ENCODE peak calls at places on chromosomes 16 and 17, in ten cellular contexts. F is stomach; O is breast epithelium; H is naive thymus-derived CD4-positive, alpha-beta T cell; K is neural progenitor cell; V is left ventricle myocardium inferior; P is endodermal cell; J is brain microvascular endothelial cell; X is right cardiac atrium; N is upper lobe of right lung. Z is an unnamed sample.
A peak's percentile ranks its signal among the peaks of the same experiment; 100 is the strongest.

GRCh38 chr17:57130708-57131461 is 45.8 kb downstream of the AKAP1 start:
- DNase-seq in F (peak; percentile 91), O (peak; percentile 73), H (peak; percentile 73), K (peak; percentile 89), V (peak; percentile 78), P (peak; percentile 95), J (peak; percentile 77), X (peak; percentile 94), N (peak; percentile 83), Z (peak; percentile 60)

GRCh38 chr16:74999683-75000480 is 1.1 kb downstream of the ZNRF1 start:
- DNase-seq in F (peak; percentile 65), O (peak; percentile 48), H (peak; percentile 56), K (peak; percentile 58), V (peak; percentile 28), P (peak; percentile 90), J (no peak), X (peak; percentile 76), N (peak; percentile 79), Z (peak; percentile 45)

GRCh38 chr17:69141802-69142472 is at the start of gene ABCA6:
- DNase-seq in F (no peak), O (no peak), H (no peak), K (no peak), V (no peak), P (no peak), J (peak; percentile 25), X (no peak), N (no peak), Z (no peak)

GRCh38 chr17:42107597-42108576 is 4.6 kb downstream of the DHX58 start:
- DNase-seq in F (peak; percentile 86), O (no peak), H (peak; percentile 96), K (peak; percentile 97), V (peak; percentile 64), P (peak; percentile 100), J (peak; percentile 35), X (peak; percentile 87), N (peak; percentile 88), Z (peak; percentile 80)

GRCh38 chr16:72025404-72026114 is 17.0 kb downstream of the DHODH start:
- DNase-seq in F (no peak), O (no peak), H (no peak), K (no peak), V (no peak), P (no peak), J (no peak), X (no peak), N (no peak), Z (no peak)

GRCh38 chr16:67530013-67530939 is 1.6 kb downstream of the RIPOR1 start:
- DNase-seq in F (peak; percentile 65), O (peak; percentile 57), H (no peak), K (peak; percentile 59), V (peak; percentile 82), P (peak; percentile 64), J (peak; percentile 68), X (peak; percentile 92), N (peak; percentile 88), Z (peak; percentile 26)

GRCh38 chr17:59416184-59416583 is 84.7 kb downstream of the YPEL2 start:
- DNase-seq in F (no peak), O (no peak), H (no peak), K (no peak), V (no peak), P (no peak), J (no peak), X (no peak), N (no peak), Z (no peak)

GRCh38 chr16:11742041-11742535 is 569 bp downstream of the TXNDC11 start:
- DNase-seq in F (peak; percentile 58), O (peak; percentile 26), H (peak; percentile 70), K (no peak), V (peak; percentile 46), P (peak; percentile 82), J (no peak), X (peak; percentile 78), N (peak; percentile 85), Z (peak; percentile 18)

GRCh38 chr16:2524339-2524938 is 4.3 kb downstream of the AMDHD2 start:
- DNase-seq in F (no peak), O (no peak), H (no peak), K (no peak), V (no peak), P (no peak), J (no peak), X (no peak), N (no peak), Z (no peak)

GRCh38 chr17:68734911-68735310 is 133.7 kb upstream of the FAM20A start:
- DNase-seq in F (no peak), O (no peak), H (no peak), K (no peak), V (no peak), P (no peak), J (no peak), X (no peak), N (no peak), Z (no peak)

GRCh38 chr17:77836557-77837041 is 121.9 kb upstream of the TNRC6C start:
- DNase-seq in F (no peak), O (peak; percentile 68), H (no peak), K (no peak), V (no peak), P (no peak), J (no peak), X (no peak), N (no peak), Z (no peak)

GRCh38 chr16:1705688-1706385 is at the start of gene MAPK8IP3:
- DNase-seq in F (peak; percentile 92), O (peak; percentile 86), H (peak; percentile 100), K (peak; percentile 97), V (peak; percentile 89), P (peak; percentile 98), J (peak; percentile 77), X (peak; percentile 96), N (peak; percentile 96), Z (peak; percentile 90)

GRCh38 chr17:65183736-65184135 is 46.6 kb downstream of the RGS9 start:
- DNase-seq in F (no peak), O (peak; percentile 65), H (no peak), K (peak; percentile 76), V (no peak), P (peak; percentile 94), J (no peak), X (no peak), N (no peak), Z (no peak)

GRCh38 chr16:15919331-15919730 is 30.1 kb upstream of the ABCC1 start:
- DNase-seq in F (no peak), O (no peak), H (no peak), K (no peak), V (no peak), P (no peak), J (no peak), X (no peak), N (no peak), Z (no peak)

GRCh38 chr17:31250229-31250628 is 46.8 kb downstream of the OMG start:
- DNase-seq in F (no peak), O (no peak), H (no peak), K (no peak), V (no peak), P (no peak), J (no peak), X (no peak), N (no peak), Z (no peak)

GRCh38 chr16:57303021-57303909 is 18.8 kb upstream of the PLLP start:
- DNase-seq in F (no peak), O (no peak), H (no peak), K (no peak), V (no peak), P (no peak), J (no peak), X (no peak), N (peak; percentile 38), Z (no peak)

GRCh38 chr17:15092762-15093161 is 172.4 kb downstream of the PMP22 start:
- DNase-seq in F (no peak), O (no peak), H (no peak), K (no peak), V (no peak), P (peak; percentile 13), J (peak; percentile 51), X (no peak), N (no peak), Z (no peak)

GRCh38 chr17:81388612-81389367 is 6.5 kb upstream of the BAHCC1 start:
- DNase-seq in F (no peak), O (no peak), H (no peak), K (peak; percentile 80), V (no peak), P (peak; percentile 83), J (no peak), X (peak; percentile 72), N (no peak), Z (no peak)

GRCh38 chr17:35017021-35017420 is 36.7 kb downstream of the LIG3 start:
- DNase-seq in F (no peak), O (no peak), H (no peak), K (no peak), V (no peak), P (no peak), J (no peak), X (no peak), N (no peak), Z (no peak)
- H3K27ac ChIP-seq in F (no peak overlapping the region), O (no peak overlapping the region), H (no peak overlapping the region), K (no peak overlapping the region), V (no peak overlapping the region), P (no peak overlapping the region), J (no peak overlapping the region), X (no peak overlapping the region), N (no peak overlapping the region), Z (no peak overlapping the region)

GRCh38 chr17:79311373-79311772 is 236.7 kb downstream of the ENGASE start:
- DNase-seq in F (no peak), O (no peak), H (no peak), K (no peak), V (no peak), P (no peak), J (no peak), X (no peak), N (no peak), Z (no peak)
- H3K27me3 ChIP-seq in F (peaks cover 47% of the 10 kb centered on the region), O (peaks cover 85% of the 10 kb centered on the region), H (no peaks in the 10 kb centered on the region), K (no peaks in the 10 kb centered on the region), V (peaks cover 66% of the 10 kb centered on the region), P (no peaks in the 10 kb centered on the region), J (no peaks in the 10 kb centered on the region), X (no peaks in the 10 kb centered on the region), N (peaks cover 38% of the 10 kb centered on the region), Z (peaks cover 14% of the 10 kb centered on the region)

DNA sequence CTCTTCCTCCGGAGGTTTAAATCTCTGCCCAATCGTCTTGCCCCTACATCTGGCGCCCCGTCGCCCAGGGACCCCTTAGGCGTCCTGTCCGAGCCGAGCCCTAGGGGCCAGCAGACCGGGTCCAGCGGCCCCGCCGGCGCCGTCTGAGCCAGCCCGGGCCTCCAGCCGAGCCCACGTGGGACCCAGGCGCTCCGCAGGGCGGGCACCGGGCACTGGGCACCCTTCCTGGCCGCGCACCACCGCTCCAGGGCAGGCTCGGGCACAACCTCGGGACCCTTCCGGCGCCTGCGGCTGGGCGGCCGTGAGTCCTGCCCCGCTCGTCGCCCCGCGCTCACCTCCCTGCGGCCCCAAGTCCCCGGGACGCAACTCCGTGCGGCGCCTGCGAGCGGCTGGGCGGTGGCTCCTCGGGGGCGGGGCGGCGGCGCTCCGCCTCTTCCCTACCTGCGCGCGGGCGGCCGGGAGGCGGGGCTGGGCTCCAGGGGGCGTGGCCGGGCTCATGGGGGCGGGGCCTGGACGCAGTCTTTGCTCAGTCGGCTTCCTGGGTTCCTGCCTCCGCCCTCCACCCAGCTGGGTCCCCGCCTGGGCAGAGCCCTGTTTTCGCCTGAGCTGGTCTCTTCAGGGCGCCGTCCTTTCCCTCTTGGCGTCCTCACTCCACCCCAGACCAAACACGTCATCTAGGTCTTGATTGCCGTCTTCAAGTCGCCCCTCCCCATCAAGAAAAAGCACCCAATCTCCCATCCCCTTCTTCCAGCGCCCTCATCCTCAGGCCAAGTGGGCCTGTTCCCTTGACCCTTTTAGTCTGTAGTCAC is at the start of gene RHBDF2:
- DNase-seq in F (peak; percentile 97), O (peak; percentile 87), H (peak; percentile 100), K (peak; percentile 94), V (peak; percentile 92), P (peak; percentile 100), J (peak; percentile 72), X (peak; percentile 96), N (peak; percentile 96), Z (peak; percentile 92)
- H3K27ac ChIP-seq in F (peak within 1 kb of the TSS; percentile 88), O (peak within 1 kb of the TSS; percentile 81), H (peak within 1 kb of the TSS; percentile 73), K (no peak within 1 kb of the TSS), V (peak within 1 kb of the TSS; percentile 97), P (no peak within 1 kb of the TSS), J (peak within 1 kb of the TSS; percentile 70), X (peak within 1 kb of the TSS; percentile 80), N (peak within 1 kb of the TSS; percentile 91), Z (peak within 1 kb of the TSS; percentile 66)

GRCh38 chr17:36777118-36777517 is 160.2 kb upstream of the LHX1 start:
- DNase-seq in F (no peak), O (no peak), H (no peak), K (peak; percentile 76), V (no peak), P (peak; percentile 76), J (no peak), X (no peak), N (no peak), Z (no peak)
- H3K27me3 ChIP-seq in F (peaks cover 7% of the 10 kb centered on the region), O (peaks cover 29% of the 10 kb centered on the region), H (no peaks in the 10 kb centered on the region), K (no peaks in the 10 kb centered on the region), V (peaks cover 87% of the 10 kb centered on the region), P (peaks cover 25% of the 10 kb centered on the region), J (peaks cover 7% of the 10 kb centered on the region), X (peaks cover 4% of the 10 kb centered on the region), N (peaks cover 27% of the 10 kb centered on the region), Z (no peaks in the 10 kb centered on the region)

Z was measured in effector memory CD4-positive, alpha-beta T cell.